ENCODE peak calls at places on chromosomes 4 and X, in five cellular contexts. J is AG08396, H is fibroblast of lung, O is B cell, T is right atrium auricular region. Q is an unnamed sample.

GRCh38 chr4:110550260-110550659 is 72.6 kb downstream of the PITX2 start:
- DNase-seq in J (no peak), O (no peak), H (peak; percentile 58), T (no peak), Q (peak; percentile 16)

GRCh38 chr4:93719552-93719951 is 109.0 kb upstream of the ATOH1 start:
- DNase-seq in J (no peak), H (no peak), T (no peak), O (no peak), Q (peak; percentile 22)

GRCh38 chr4:183541081-183542045 is 36.5 kb downstream of the ING2 start:
- DNase-seq in T (peak; percentile 55), O (no peak), H (peak; percentile 9), J (peak; percentile 24), Q (no peak)

GRCh38 chr4:151564321-151564720 is 155.3 kb downstream of the FHIP1A start:
- DNase-seq in H (no peak), T (no peak), J (no peak), O (no peak), Q (no peak)

GRCh38 chrX:71637848-71638247 is 19.5 kb upstream of the CXCR3 start:
- DNase-seq in J (no peak), O (no peak), H (peak; percentile 36), T (no peak), Q (no peak)

GRCh38 chr4:158094413-158095110 is 78.3 kb downstream of the GASK1B start:
- DNase-seq in O (no peak), J (no peak), H (peak; percentile 96), T (no peak), Q (peak; percentile 82)

GRCh38 chr4:71974681-71975080 is 57.1 kb upstream of the NPFFR2 start:
- DNase-seq in O (no peak), H (peak; percentile 88), J (no peak), T (no peak), Q (peak; percentile 72)

GRCh38 chrX:67725471-67725870 is 181.7 kb downstream of the AR start:
- DNase-seq in H (no peak), T (no peak), J (no peak), O (no peak), Q (no peak)

GRCh38 chr4:102531441-102531840 is 30.3 kb downstream of the NFKB1 start:
- DNase-seq in J (no peak), H (peak; percentile 66), T (no peak), O (no peak), Q (no peak)

GRCh38 chr4:141416677-141417363 is 196.1 kb downstream of the ZNF330 start:
- DNase-seq in T (no peak), H (peak; percentile 68), J (no peak), O (no peak), Q (no peak)

GRCh38 chr4:108029321-108029720 is 39.6 kb downstream of the HADH start:
- DNase-seq in J (no peak), T (no peak), H (no peak), O (no peak), Q (no peak)

GRCh38 chr4:19508442-19508841 is 743.3 kb upstream of the SLIT2 start:
- DNase-seq in H (peak; percentile 63), T (no peak), O (no peak), J (no peak), Q (no peak)

GRCh38 chr4:82232891-82233290 is 140.9 kb downstream of the HNRNPD start:
- DNase-seq in J (no peak), T (no peak), H (no peak), O (no peak), Q (no peak)

GRCh38 chr4:34181891-34182290 is 2062.4 kb downstream of the ARAP2 start:
- DNase-seq in O (no peak), J (no peak), T (no peak), H (peak; percentile 49), Q (peak; percentile 76)

GRCh38 chr4:184355111-184355604 is 119.2 kb downstream of the IRF2 start:
- DNase-seq in J (peak; percentile 57), H (peak; percentile 86), O (peak; percentile 47), T (peak; percentile 63), Q (peak; percentile 32)

GRCh38 chr4:40502936-40503335 is 126.7 kb downstream of the RBM47 start:
- DNase-seq in T (no peak), J (no peak), O (no peak), H (no peak), Q (no peak)

GRCh38 chrX:1824855-1825254 is 210.0 kb downstream of the ASMT start:
- DNase-seq in J (no peak), H (no peak), T (no peak), O (no peak), Q (no peak)

GRCh38 chr4:39046243-39046642 is 14.0 kb upstream of the TMEM156 start:
- DNase-seq in H (peak; percentile 69), J (no peak), O (peak; percentile 14), T (no peak), Q (peak; percentile 39)

GRCh38 chr4:140038031-140038533 is 115.9 kb downstream of the MAML3 start:
- DNase-seq in T (no peak), O (no peak), J (no peak), H (peak; percentile 90), Q (no peak)

GRCh38 chr4:56259595-56259994 is 127.7 kb downstream of the AASDH start:
- DNase-seq in H (no peak), T (no peak), J (no peak), O (no peak), Q (peak; percentile 32)

GRCh38 chr4:56465599-56466295 is 1.7 kb upstream of the SRP72 start:
- DNase-seq in O (no peak), H (peak; percentile 66), T (no peak), J (no peak), Q (peak; percentile 79)

GRCh38 chrX:124501566-124501965 is 155.2 kb downstream of the SH2D1A start:
- DNase-seq in T (no peak), O (no peak), J (no peak), H (no peak), Q (no peak)

GRCh38 chrX:34656842-34657780 is at the start of gene TMEM47:
- DNase-seq in H (peak; percentile 72), T (peak; percentile 59), J (peak; percentile 84), O (no peak), Q (no peak)

GRCh38 chr4:1325681-1326635 is 21.1 kb upstream of the UVSSA start:
- DNase-seq in H (no peak), O (no peak), J (no peak), T (no peak), Q (no peak)

GRCh38 chrX:145825896-145826295 is 8.3 kb downstream of the SLITRK2 start:
- DNase-seq in H (no peak), T (no peak), O (no peak), J (no peak), Q (no peak)

GRCh38 chr4:184265566-184266351 is 48.1 kb upstream of the ENPP6 start:
- DNase-seq in H (peak; percentile 49), J (no peak), O (no peak), T (peak; percentile 58), Q (peak; percentile 42)

GRCh38 chr4:66572949-66573348 is 902.7 kb upstream of the EPHA5 start:
- DNase-seq in J (peak; percentile 8), O (no peak), H (peak; percentile 97), T (no peak), Q (peak; percentile 59)

GRCh38 chrX:126770179-126770578 is 49.4 kb upstream of the PRR32 start:
- DNase-seq in H (no peak), T (no peak), J (no peak), O (no peak), Q (no peak)

GRCh38 chr4:48262926-48263325 is 6.7 kb downstream of the TEC start:
- DNase-seq in J (peak; percentile 41), T (no peak), H (peak; percentile 69), O (no peak), Q (no peak)

GRCh38 chr4:145279122-145279960 is 99.0 kb upstream of the OTUD4 start:
- DNase-seq in O (no peak), H (peak; percentile 96), J (peak; percentile 23), T (no peak), Q (peak; percentile 55)

GRCh38 chrX:15834827-15835595 is 19.6 kb downstream of the AP1S2 start:
- DNase-seq in O (no peak), J (no peak), H (peak; percentile 50), T (no peak), Q (no peak)

GRCh38 chrX:131783555-131784338 is 239.4 kb upstream of the STK26 start:
- DNase-seq in O (peak; percentile 90), J (peak; percentile 32), T (peak; percentile 83), H (peak; percentile 75), Q (no peak)

GRCh38 chrX:3713225-3713936 is at the start of gene PRKX:
- DNase-seq in J (peak; percentile 81), H (peak; percentile 52), T (no peak), O (peak; percentile 93), Q (peak; percentile 48)

GRCh38 chrX:7219153-7219705 is 71.3 kb upstream of the PUDP start:
- DNase-seq in J (no peak), T (no peak), H (no peak), O (no peak), Q (no peak)

GRCh38 chrX:101210630-101211029 is 9.0 kb upstream of the DRP2 start:
- DNase-seq in T (no peak), O (no peak), J (no peak), H (no peak), Q (no peak)

GRCh38 chr4:145716200-145716599 is 36.3 kb downstream of the C4orf51 start:
- DNase-seq in O (no peak), H (peak; percentile 30), J (no peak), T (no peak), Q (peak; percentile 45)

GRCh38 chr4:24862073-24862751 is 50.6 kb downstream of the CCDC149 start:
- DNase-seq in J (no peak), T (no peak), H (no peak), O (no peak), Q (no peak)

GRCh38 chrX:21730011-21730410 is 27.9 kb downstream of the SMPX start:
- DNase-seq in J (no peak), O (no peak), H (peak; percentile 65), T (no peak), Q (peak; percentile 29)

GRCh38 chr4:63316633-63317032 is 1092.6 kb downstream of the TECRL start:
- DNase-seq in J (no peak), T (no peak), H (no peak), O (no peak), Q (no peak)

GRCh38 chr4:40275065-40275464 is 60.1 kb upstream of the CHRNA9 start:
- DNase-seq in H (no peak), O (no peak), T (no peak), J (no peak), Q (no peak)